ENCODE peak calls at places on chromosomes 6 and 20, in five cellular contexts. One of them, this sample, is unnamed.

GRCh38 chr6:90835584-90836212 is 248.8 kb upstream of the MAP3K7 start:
- DNase-seq in AG20443: no peak
- DNase-seq in hypothalamus: no peak
- DNase-seq in M059J: no peak
- DNase-seq in SJCRH30: no peak
- DNase-seq in this sample: peak; percentile 21

GRCh38 chr6:42339991-42340401 is 111.7 kb downstream of the TRERF1 start:
- DNase-seq in AG20443: no peak
- DNase-seq in SJCRH30: no peak
- DNase-seq in hypothalamus: no peak
- DNase-seq in M059J: peak; percentile 72
- DNase-seq in this sample: no peak

GRCh38 chr6:158233214-158233795 is 65.2 kb downstream of the GTF2H5 start:
- DNase-seq in SJCRH30: no peak
- DNase-seq in M059J: no peak
- DNase-seq in AG20443: no peak
- DNase-seq in hypothalamus: no peak
- DNase-seq in this sample: no peak

GRCh38 chr6:7846971-7847818 is 63.4 kb downstream of the TXNDC5 start:
- DNase-seq in M059J: peak; percentile 5
- DNase-seq in SJCRH30: peak; percentile 7
- DNase-seq in hypothalamus: no peak
- DNase-seq in AG20443: peak; percentile 49
- DNase-seq in this sample: no peak

GRCh38 chr6:93177451-93177850 is 241.9 kb downstream of the EPHA7 start:
- DNase-seq in M059J: no peak
- DNase-seq in hypothalamus: no peak
- DNase-seq in SJCRH30: no peak
- DNase-seq in AG20443: no peak
- DNase-seq in this sample: no peak

GRCh38 chr6:37699138-37699766 is 1.6 kb upstream of the MDGA1 start:
- DNase-seq in AG20443: no peak
- DNase-seq in M059J: no peak
- DNase-seq in SJCRH30: no peak
- DNase-seq in hypothalamus: no peak
- DNase-seq in this sample: no peak

GRCh38 chr6:133432021-133432989 is 191.1 kb downstream of the EYA4 start:
- DNase-seq in hypothalamus: no peak
- DNase-seq in M059J: no peak
- DNase-seq in SJCRH30: peak; percentile 94
- DNase-seq in AG20443: no peak
- DNase-seq in this sample: peak; percentile 61

GRCh38 chr6:24486065-24486464 is 3.3 kb downstream of the GPLD1 start:
- DNase-seq in SJCRH30: no peak
- DNase-seq in M059J: no peak
- DNase-seq in hypothalamus: no peak
- DNase-seq in AG20443: no peak
- DNase-seq in this sample: no peak

GRCh38 chr20:46554850-46555249 is 4.4 kb upstream of the OCSTAMP start:
- DNase-seq in SJCRH30: no peak
- DNase-seq in AG20443: no peak
- DNase-seq in M059J: no peak
- DNase-seq in hypothalamus: no peak
- DNase-seq in this sample: no peak

GRCh38 chr6:26576929-26577719 is 19.6 kb upstream of the ABT1 start:
- DNase-seq in AG20443: no peak
- DNase-seq in M059J: peak; percentile 81
- DNase-seq in hypothalamus: no peak
- DNase-seq in SJCRH30: no peak
- DNase-seq in this sample: no peak

GRCh38 chr6:105794263-105794662 is 291.9 kb upstream of the PRDM1 start:
- DNase-seq in SJCRH30: no peak
- DNase-seq in M059J: peak; percentile 60
- DNase-seq in AG20443: peak; percentile 70
- DNase-seq in hypothalamus: peak; percentile 46
- DNase-seq in this sample: no peak

GRCh38 chr20:37866051-37866450 is 36.9 kb upstream of the VSTM2L start:
- DNase-seq in SJCRH30: no peak
- DNase-seq in M059J: no peak
- DNase-seq in AG20443: no peak
- DNase-seq in hypothalamus: no peak
- DNase-seq in this sample: no peak

GRCh38 chr6:96685702-96686101 is 122.8 kb downstream of the FHL5 start:
- DNase-seq in SJCRH30: no peak
- DNase-seq in AG20443: no peak
- DNase-seq in hypothalamus: no peak
- DNase-seq in M059J: no peak
- DNase-seq in this sample: no peak

GRCh38 chr20:14879839-14880238 is 542.4 kb upstream of the FLRT3 start:
- DNase-seq in hypothalamus: no peak
- DNase-seq in AG20443: no peak
- DNase-seq in SJCRH30: no peak
- DNase-seq in M059J: no peak
- DNase-seq in this sample: no peak

GRCh38 chr6:18323935-18324707 is 59.8 kb upstream of the DEK start:
- DNase-seq in SJCRH30: no peak
- DNase-seq in M059J: peak; percentile 74
- DNase-seq in hypothalamus: no peak
- DNase-seq in AG20443: peak; percentile 67
- DNase-seq in this sample: peak; percentile 3

GRCh38 chr20:55632592-55632991 is 372.7 kb downstream of the CBLN4 start:
- DNase-seq in hypothalamus: no peak
- DNase-seq in AG20443: no peak
- DNase-seq in SJCRH30: no peak
- DNase-seq in M059J: no peak
- DNase-seq in this sample: no peak

GRCh38 chr20:22389836-22390542 is 194.4 kb downstream of the FOXA2 start:
- DNase-seq in M059J: peak; percentile 98
- DNase-seq in hypothalamus: no peak
- DNase-seq in AG20443: no peak
- DNase-seq in SJCRH30: no peak
- DNase-seq in this sample: no peak

GRCh38 chr6:3825331-3825831 is 23.8 kb upstream of the FAM50B start:
- DNase-seq in AG20443: peak; percentile 56
- DNase-seq in hypothalamus: peak; percentile 32
- DNase-seq in SJCRH30: peak; percentile 71
- DNase-seq in M059J: peak; percentile 87
- DNase-seq in this sample: no peak

GRCh38 chr20:2602746-2603145 is 49.7 kb upstream of the NOP56 start:
- DNase-seq in AG20443: no peak
- DNase-seq in SJCRH30: no peak
- DNase-seq in hypothalamus: no peak
- DNase-seq in M059J: peak; percentile 50
- DNase-seq in this sample: no peak

GRCh38 chr20:34705383-34706021 is 1.4 kb downstream of the TP53INP2 start:
- DNase-seq in M059J: peak; percentile 91
- DNase-seq in hypothalamus: no peak
- DNase-seq in SJCRH30: peak; percentile 78
- DNase-seq in AG20443: peak; percentile 44
- DNase-seq in this sample: no peak

GRCh38 chr6:3449750-3450305 is 7.0 kb downstream of the SLC22A23 start:
- DNase-seq in M059J: no peak
- DNase-seq in AG20443: no peak
- DNase-seq in SJCRH30: no peak
- DNase-seq in hypothalamus: no peak
- DNase-seq in this sample: no peak

GRCh38 chr6:156948807-156949206 is 171.6 kb downstream of the ARID1B start:
- DNase-seq in hypothalamus: no peak
- DNase-seq in SJCRH30: no peak
- DNase-seq in AG20443: peak; percentile 23
- DNase-seq in M059J: peak; percentile 96
- DNase-seq in this sample: no peak

GRCh38 chr20:17613328-17614175 is 43.7 kb downstream of the DSTN start:
- DNase-seq in AG20443: no peak
- DNase-seq in M059J: no peak
- DNase-seq in SJCRH30: no peak
- DNase-seq in hypothalamus: no peak
- DNase-seq in this sample: no peak

GRCh38 chr6:110283657-110284056 is 74.5 kb downstream of the METTL24 start:
- DNase-seq in AG20443: no peak
- DNase-seq in SJCRH30: no peak
- DNase-seq in M059J: no peak
- DNase-seq in hypothalamus: no peak
- DNase-seq in this sample: no peak

GRCh38 chr6:43674921-43675320 is 12.7 kb downstream of the MRPS18A start:
- DNase-seq in AG20443: no peak
- DNase-seq in M059J: no peak
- DNase-seq in hypothalamus: no peak
- DNase-seq in SJCRH30: no peak
- DNase-seq in this sample: no peak